ENCODE peak calls at places on chromosomes 4 and X, in eight cellular contexts. I is tibial artery, H is AG04450, Q is kidney epithelial cell, R is heart left ventricle, V is mucosa of descending colon, F is cardiac fibroblast, G is GM23338. D is an unnamed sample.

GRCh38 chr4:175380841-175381240 is 431.2 kb downstream of the GPM6A start:
- DNase-seq in Q (no peak), R (no peak), V (no peak), H (no peak), G (no peak), F (no peak), I (no peak), D (no peak)

GRCh38 chrX:130874751-130875150 is 28.3 kb downstream of the ENOX2 start:
- DNase-seq in H (no peak), V (no peak), Q (no peak), R (no peak), I (no peak), F (peak), G (no peak), D (no peak)

GRCh38 chrX:13658602-13659001 is 5.7 kb downstream of the TCEANC start:
- DNase-seq in I (no peak), G (peak), H (no peak), R (no peak), Q (no peak), V (no peak), F (peak), D (no peak)

GRCh38 chrX:150873616-150874015 is 24.9 kb downstream of the CD99L2 start:
- DNase-seq in G (no peak), Q (no peak), I (peak), F (peak), H (no peak), V (no peak), R (peak), D (no peak)

GRCh38 chr4:80071643-80072606 is 1.1 kb downstream of the ANTXR2 start:
- DNase-seq in I (peak), Q (no peak), V (peak), H (no peak), G (peak), R (peak), F (peak), D (no peak)

GRCh38 chrX:19888419-19888879 is 1.0 kb upstream of the SH3KBP1 start:
- DNase-seq in G (peak), F (peak), V (no peak), R (peak), H (peak), Q (no peak), I (peak), D (no peak)

GRCh38 chr4:98639523-98639922 is 18.9 kb downstream of the TSPAN5 start:
- DNase-seq in V (no peak), R (no peak), F (no peak), Q (no peak), I (no peak), G (no peak), H (no peak), D (no peak)

GRCh38 chr4:24195976-24196736 is 306.3 kb upstream of the PPARGC1A start:
- DNase-seq in I (no peak), G (peak), R (no peak), Q (no peak), F (no peak), H (no peak), V (no peak), D (no peak)

GRCh38 chr4:9709724-9710123 is 71.7 kb upstream of the DRD5 start:
- DNase-seq in Q (no peak), F (no peak), G (no peak), I (no peak), R (no peak), H (no peak), V (no peak), D (no peak)

GRCh38 chr4:2060578-2061207 is 1.6 kb downstream of the NAT8L start:
- DNase-seq in I (no peak), G (peak), V (no peak), Q (no peak), R (no peak), F (no peak), H (no peak), D (no peak)

GRCh38 chr4:166546009-166546408 is 673.0 kb downstream of the TLL1 start:
- DNase-seq in V (no peak), F (no peak), I (no peak), Q (no peak), H (no peak), R (no peak), G (no peak), D (no peak)

GRCh38 chr4:142566243-142566642 is 279.9 kb downstream of the INPP4B start:
- DNase-seq in H (no peak), F (no peak), V (no peak), R (no peak), G (no peak), Q (no peak), I (no peak), D (no peak)
- H3K4me3 ChIP-seq in H (no peak), F (no peak), V (no peak), R (no peak), G (no peak), Q (no peak), I (peak), D (no peak)

GRCh38 chr4:898123-898522 is 34.0 kb downstream of the GAK start:
- DNase-seq in G (no peak), R (no peak), I (no peak), H (no peak), F (no peak), V (no peak), Q (no peak), D (no peak)

GRCh38 chr4:900721-901120 is 31.4 kb downstream of the GAK start:
- DNase-seq in F (no peak), Q (no peak), V (no peak), R (no peak), H (no peak), I (no peak), G (no peak), D (no peak)

GRCh38 chr4:900073-900472 is 32.0 kb downstream of the GAK start:
- DNase-seq in R (no peak), G (no peak), I (no peak), Q (no peak), F (no peak), H (no peak), V (no peak), D (no peak)

GRCh38 chr4:899556-899906 is 32.6 kb downstream of the GAK start:
- DNase-seq in F (no peak), V (no peak), R (no peak), I (no peak), H (no peak), G (no peak), Q (no peak), D (no peak)

DNA sequence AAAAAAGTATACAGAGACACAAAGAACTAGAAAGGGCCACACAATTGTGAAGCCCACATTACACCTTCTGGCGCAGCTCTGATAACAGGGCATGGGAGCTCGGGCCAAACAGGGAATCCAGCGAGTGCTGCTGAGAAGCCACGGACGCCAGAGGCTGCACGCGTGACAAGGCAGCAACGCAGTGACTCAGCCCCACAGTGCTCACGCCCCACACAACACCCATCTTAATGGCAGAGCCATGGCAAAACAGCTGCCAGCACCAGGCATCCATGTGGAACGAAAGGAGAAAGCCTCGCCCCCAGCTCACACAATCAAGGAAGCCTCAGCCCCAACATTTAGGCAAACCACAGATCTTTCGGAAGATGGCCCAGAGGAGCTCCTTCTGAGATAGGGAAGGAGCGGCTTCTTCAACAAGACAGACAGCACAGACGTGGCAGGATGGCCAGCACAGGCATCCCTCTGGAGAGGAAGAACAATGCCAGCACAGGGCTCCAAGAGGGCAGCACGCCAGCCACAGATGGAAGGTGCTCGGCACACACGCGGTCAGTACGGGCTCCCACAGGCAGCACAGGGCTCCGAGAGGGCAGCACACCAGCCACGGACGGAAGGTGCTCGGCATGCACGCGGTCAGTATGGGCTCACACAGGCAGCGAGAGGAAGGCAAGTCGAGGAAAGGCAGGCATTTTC is 33.1 kb downstream of the GAK start:
- DNase-seq in I (no peak), Q (no peak), G (no peak), R (no peak), H (no peak), V (no peak), F (no peak), D (no peak)
- TF ChIP-seq CTCF in I (no peak), Q (no peak), G (no peak), R (no peak), H (no peak), V (no peak), F (no peak), D (no peak)

GRCh38 chr4:8019396-8020365 is 80.0 kb upstream of the AFAP1 start:
- DNase-seq in H (no peak), G (no peak), Q (no peak), R (no peak), F (no peak), I (no peak), V (peak), D (no peak)
- H3K4me3 ChIP-seq in H (no peak), G (no peak), Q (no peak), R (no peak), F (no peak), I (no peak), V (no peak), D (no peak)

GRCh38 chr4:39062499-39062898 is 467 bp downstream of the KLHL5 start:
- DNase-seq in Q (no peak), V (no peak), F (no peak), H (no peak), I (no peak), R (no peak), G (no peak), D (no peak)

GRCh38 chr4:39066371-39066770 is 4.3 kb downstream of the KLHL5 start:
- DNase-seq in F (no peak), Q (no peak), H (no peak), V (no peak), G (no peak), I (no peak), R (no peak), D (no peak)

GRCh38 chr4:39062094-39062493 is at the start of gene KLHL5:
- DNase-seq in V (no peak), G (peak), R (no peak), F (no peak), Q (no peak), H (no peak), I (no peak), D (no peak)

GRCh38 chr4:39056023-39056422 is 6.0 kb upstream of the KLHL5 start:
- DNase-seq in V (no peak), F (no peak), H (no peak), I (no peak), Q (no peak), G (no peak), R (no peak), D (no peak)

GRCh38 chr4:39061450-39061849 is 582 bp upstream of the KLHL5 start:
- DNase-seq in F (no peak), G (no peak), V (no peak), I (no peak), H (no peak), Q (no peak), R (no peak), D (no peak)
- TF ChIP-seq CTCF in F (no peak), G (no peak), V (no peak), I (no peak), H (no peak), Q (no peak), R (no peak), D (peak)

DNA sequence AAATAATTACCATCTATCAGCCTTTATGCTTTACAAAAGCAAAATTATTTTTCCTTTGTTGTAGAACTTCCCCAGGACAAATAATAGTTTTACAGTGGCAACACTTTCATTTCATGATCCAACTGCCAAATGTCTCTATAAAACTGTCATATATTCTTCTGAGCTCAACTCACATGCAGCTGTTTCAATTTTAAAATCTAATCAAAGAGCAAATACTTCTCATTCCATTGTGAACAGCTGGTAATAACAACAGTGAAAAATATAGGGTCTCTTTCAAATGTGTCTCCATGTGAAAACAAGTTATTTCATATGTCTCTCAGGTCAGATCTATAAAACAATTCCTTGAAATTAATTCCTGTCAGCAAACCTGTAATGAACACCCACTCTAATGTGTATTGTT is 270.6 kb upstream of the SLC7A11 start:
- DNase-seq in I (no peak), R (no peak), Q (no peak), G (no peak), F (no peak), H (no peak), V (no peak), D (no peak)
- H3K4me3 ChIP-seq in I (no peak), R (no peak), Q (no peak), G (no peak), F (no peak), H (no peak), V (no peak), D (no peak)

D was measured in epithelial cell of proximal tubule.